ENCODE peak calls at places on chromosomes 1 and 21, in eight cellular contexts. P is breast epithelium, W is sigmoid colon, K is stomach, H is HCT116, I is HepG2, R is K562, D is suprapubic skin. F is an unnamed sample.

GRCh38 chr21:38622827-38623209 is 124.5 kb upstream of the ERG start:
- DNase-seq in R (no peak), K (no peak), P (no peak), H (no peak), W (no peak), D (no peak), I (no peak), F (no peak)

GRCh38 chr1:169346036-169346589 is 21.5 kb downstream of the NME7 start:
- DNase-seq in P (no peak), W (no peak), K (no peak), H (no peak), I (no peak), R (no peak), D (no peak), F (no peak)

GRCh38 chr1:119946724-119947123 is 50.4 kb upstream of the ADAM30 start:
- DNase-seq in K (no peak), R (no peak), I (no peak), H (no peak), P (no peak), W (no peak), D (no peak), F (no peak)

GRCh38 chr1:200415693-200416593 is 6.1 kb upstream of the ZNF281 start:
- DNase-seq in R (no peak), I (peak; percentile 75), K (peak; percentile 63), D (peak; percentile 86), H (peak; percentile 82), P (no peak), W (peak; percentile 91), F (no peak)

GRCh38 chr1:65048325-65048724 is 82.0 kb upstream of the JAK1 start:
- DNase-seq in D (no peak), H (no peak), W (no peak), K (no peak), R (no peak), I (no peak), P (no peak), F (no peak)

GRCh38 chr1:216910081-216910840 is 187.0 kb upstream of the ESRRG start:
- DNase-seq in H (no peak), R (no peak), I (no peak), W (no peak), P (no peak), K (no peak), D (no peak), F (no peak)

GRCh38 chr1:147209825-147210821 is 15.0 kb downstream of the FMO5 start:
- DNase-seq in P (no peak), W (no peak), H (no peak), D (no peak), I (no peak), R (no peak), K (no peak), F (no peak)

GRCh38 chr21:45078877-45079281 is 4.5 kb downstream of the ADARB1 start:
- DNase-seq in W (peak; percentile 60), D (no peak), R (no peak), H (no peak), I (no peak), K (peak; percentile 29), P (no peak), F (no peak)

GRCh38 chr21:38984568-38984967 is 178.8 kb downstream of the ETS2 start:
- DNase-seq in K (no peak), I (no peak), W (no peak), P (no peak), R (no peak), H (no peak), D (no peak), F (no peak)

GRCh38 chr1:22702255-22702654 is 8.4 kb upstream of the EPHB2 start:
- DNase-seq in H (no peak), D (no peak), R (no peak), I (peak; percentile 20), K (no peak), P (no peak), W (no peak), F (no peak)

GRCh38 chr1:21781971-21782867 is 730 bp downstream of the USP48 start:
- DNase-seq in K (peak; percentile 56), P (peak; percentile 53), H (no peak), D (no peak), R (peak; percentile 25), I (peak; percentile 50), W (peak; percentile 28), F (peak; percentile 77)

GRCh38 chr1:156578006-156578405 is 1.5 kb upstream of the TTC24 start:
- DNase-seq in W (peak; percentile 10), P (no peak), D (no peak), I (no peak), H (no peak), K (no peak), R (no peak), F (no peak)

GRCh38 chr1:53619811-53620619 is 118.9 kb downstream of the GLIS1 start:
- DNase-seq in P (peak; percentile 48), R (no peak), W (peak; percentile 52), K (peak; percentile 25), I (no peak), D (peak; percentile 21), H (no peak), F (no peak)

GRCh38 chr1:182446033-182446669 is 3.8 kb upstream of the RGSL1 start:
- DNase-seq in H (peak; percentile 47), P (no peak), I (peak; percentile 39), K (no peak), W (no peak), D (no peak), R (peak; percentile 63), F (no peak)

GRCh38 chr1:6801998-6802397 is 16.7 kb downstream of the CAMTA1 start:
- DNase-seq in R (no peak), K (no peak), H (no peak), I (no peak), W (no peak), P (no peak), D (no peak), F (no peak)

GRCh38 chr21:34019402-34019801 is 54.0 kb upstream of the MRPS6 start:
- DNase-seq in H (no peak), P (no peak), K (no peak), R (no peak), I (no peak), W (no peak), D (no peak), F (no peak)

GRCh38 chr1:234771642-234772344 is 161.8 kb upstream of the IRF2BP2 start:
- DNase-seq in I (no peak), P (no peak), D (no peak), R (no peak), H (no peak), K (peak; percentile 16), W (no peak), F (no peak)

GRCh38 chr1:31458287-31458896 is 45.4 kb downstream of the SERINC2 start:
- DNase-seq in H (no peak), P (no peak), I (no peak), K (no peak), R (no peak), W (no peak), D (no peak), F (no peak)

GRCh38 chr1:156081174-156082110 is 823 bp downstream of the MEX3A start:
- DNase-seq in H (no peak), W (no peak), I (no peak), R (peak; percentile 74), K (no peak), P (no peak), D (no peak), F (peak; percentile 67)

GRCh38 chr21:33325222-33326067 is 675 bp downstream of the IFNAR1 start:
- DNase-seq in P (peak; percentile 73), D (peak; percentile 86), W (peak; percentile 86), I (peak; percentile 35), K (peak; percentile 81), H (no peak), R (no peak), F (peak; percentile 78)

GRCh38 chr1:44250113-44250781 is 37.0 kb downstream of the DMAP1 start:
- DNase-seq in H (no peak), K (no peak), W (no peak), R (no peak), I (no peak), P (no peak), D (no peak), F (no peak)

DNA sequence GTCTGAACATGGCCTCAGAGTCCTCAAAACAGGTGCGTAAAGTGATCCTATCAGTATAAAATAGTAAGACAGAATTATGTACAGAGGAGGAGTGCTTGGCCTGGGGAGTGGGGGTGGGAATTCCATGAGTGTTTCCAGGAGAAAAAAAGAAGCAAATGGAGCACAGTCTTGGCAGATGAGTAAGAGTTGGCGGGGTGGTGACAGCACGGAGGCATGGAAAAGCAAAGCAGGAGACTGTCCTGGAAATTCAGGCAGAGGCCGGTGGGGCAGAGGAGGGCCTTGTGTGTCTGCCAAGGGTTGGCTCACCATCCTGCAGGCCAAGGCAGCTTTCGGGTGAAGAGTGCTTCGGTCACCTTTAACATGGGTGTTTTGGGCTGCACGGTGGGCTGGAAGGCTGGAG is 63.4 kb downstream of the OPTC start:
- DNase-seq in W (peak; percentile 86), H (no peak), K (no peak), P (no peak), I (no peak), D (peak; percentile 75), R (no peak), F (no peak)
- TF ChIP-seq POLR2AphosphoS5 in W (peak; percentile 69), H (no peak), K (peak; percentile 39), P (no peak), I (no peak), D (no peak), R (no peak), F (no peak)

GRCh38 chr1:248688527-248689298 is 13.9 kb downstream of the OR14I1 start:
- DNase-seq in D (no peak), P (no peak), I (no peak), H (no peak), W (no peak), R (no peak), K (no peak), F (no peak)
- H3K9me3 ChIP-seq in D (no peaks in the 10 kb centered on the region), P (peaks cover 8% of the 10 kb centered on the region), I (no peaks in the 10 kb centered on the region), H (no peaks in the 10 kb centered on the region), W (peaks cover 3% of the 10 kb centered on the region), R (no peaks in the 10 kb centered on the region), K (peaks cover 6% of the 10 kb centered on the region), F (no peaks in the 10 kb centered on the region)

DNA sequence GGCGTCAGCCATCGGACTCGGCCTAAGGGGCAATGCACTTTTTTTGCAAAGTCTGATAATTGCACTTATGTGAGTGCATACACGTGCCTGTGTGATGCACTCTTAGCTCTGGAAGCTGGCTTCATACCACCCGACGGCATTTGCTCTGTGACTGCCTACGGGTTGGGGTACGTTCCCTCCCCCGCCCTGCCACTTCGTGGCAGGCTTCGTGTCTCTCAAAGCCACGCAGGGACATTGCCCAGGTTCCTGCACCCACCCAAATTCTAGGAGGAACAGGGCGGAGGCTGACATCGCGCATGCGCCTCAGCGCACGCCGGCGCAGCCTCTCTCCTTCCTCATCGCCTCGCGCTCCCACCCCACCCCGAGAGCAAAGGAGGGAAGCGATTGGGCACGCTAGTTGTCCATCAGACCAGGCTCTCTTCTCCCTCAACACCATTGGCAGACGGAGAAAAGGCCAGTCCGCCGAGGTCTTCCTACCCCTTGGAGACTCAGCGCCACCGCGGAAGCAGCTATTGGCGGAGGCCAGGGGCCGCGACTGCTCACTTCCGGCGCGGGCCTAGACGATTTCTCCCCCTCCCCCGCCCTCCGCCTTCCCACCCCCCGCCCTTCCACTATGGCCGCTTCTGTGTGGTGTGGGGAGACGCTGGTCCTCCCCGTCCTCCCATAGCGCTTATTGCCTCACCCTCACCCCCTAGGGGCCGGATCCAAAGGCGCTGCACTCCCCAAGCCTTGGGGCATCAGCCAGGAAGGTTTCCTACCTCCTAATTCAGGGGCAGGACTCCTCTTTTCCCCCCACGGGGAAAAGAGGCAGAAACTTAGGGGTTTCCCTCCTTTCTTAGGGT is at the start of gene INTS3:
- DNase-seq in P (peak; percentile 99), D (peak; percentile 100), H (peak; percentile 99), R (peak; percentile 100), K (peak; percentile 100), W (peak; percentile 100), I (peak; percentile 99), F (peak; percentile 100)
- TF ChIP-seq POLR2AphosphoS5 in P (no peak), D (peak; percentile 40), H (peak; percentile 74), R (peak; percentile 65), K (peak; percentile 76), W (peak; percentile 74), I (peak; percentile 69), F (peak; percentile 48)

GRCh38 chr1:152451254-152451653 is 37.2 kb upstream of the CRNN start:
- DNase-seq in W (no peak), P (no peak), R (no peak), I (peak; percentile 2), D (no peak), K (no peak), H (no peak), F (peak; percentile 20)
- H3K9me3 ChIP-seq in W (no peaks in the 10 kb centered on the region), P (no peaks in the 10 kb centered on the region), R (no peaks in the 10 kb centered on the region), I (no peaks in the 10 kb centered on the region), D (no peaks in the 10 kb centered on the region), K (no peaks in the 10 kb centered on the region), H (no peaks in the 10 kb centered on the region), F (no peaks in the 10 kb centered on the region)

F was measured in upper lobe of left lung.